ENCODE peak calls at places on chromosomes 3 and 15, in ten cellular contexts. One of them, this sample, is unnamed.

GRCh38 chr3:171753025-171753472 is 57.2 kb downstream of the PLD1 start:
- DNase-seq in esophagus muscularis mucosa: no peak
- DNase-seq in hippocampal formation: no peak
- DNase-seq in endothelial cell: no peak
- DNase-seq in activated CD8-positive, alpha-beta memory T cell treated with anti-CD3 and anti-CD28 coated beads, Interleukin-2, amount 10 ng/mL, durations not matched to agents 7 days and 5 days: no peak
- DNase-seq in HFF-Myc: no peak
- DNase-seq in iPS-NIHi11: no peak
- DNase-seq in NCI-H1436: no peak
- DNase-seq in iris pigment epithelial cell: peak; percentile 14
- DNase-seq in T-helper 9 cell: no peak
- DNase-seq in this sample: no peak

GRCh38 chr3:66428733-66429132 is 72.1 kb downstream of the LRIG1 start:
- DNase-seq in HFF-Myc: peak; percentile 96
- DNase-seq in NCI-H1436: peak; percentile 32
- DNase-seq in T-helper 9 cell: no peak
- DNase-seq in hippocampal formation: peak; percentile 41
- DNase-seq in iPS-NIHi11: no peak
- DNase-seq in iris pigment epithelial cell: peak; percentile 98
- DNase-seq in esophagus muscularis mucosa: no peak
- DNase-seq in activated CD8-positive, alpha-beta memory T cell treated with anti-CD3 and anti-CD28 coated beads, Interleukin-2, amount 10 ng/mL, durations not matched to agents 7 days and 5 days: no peak
- DNase-seq in endothelial cell: no peak
- DNase-seq in this sample: no peak

GRCh38 chr15:22978691-22979068 is 1.5 kb downstream of the CYFIP1 start:
- DNase-seq in endothelial cell: no peak
- DNase-seq in esophagus muscularis mucosa: no peak
- DNase-seq in NCI-H1436: no peak
- DNase-seq in activated CD8-positive, alpha-beta memory T cell treated with anti-CD3 and anti-CD28 coated beads, Interleukin-2, amount 10 ng/mL, durations not matched to agents 7 days and 5 days: no peak
- DNase-seq in T-helper 9 cell: no peak
- DNase-seq in HFF-Myc: no peak
- DNase-seq in iris pigment epithelial cell: no peak
- DNase-seq in iPS-NIHi11: no peak
- DNase-seq in hippocampal formation: no peak
- DNase-seq in this sample: peak; percentile 29

GRCh38 chr3:187684880-187685279 is 14.7 kb upstream of the SST start:
- DNase-seq in iris pigment epithelial cell: peak; percentile 77
- DNase-seq in HFF-Myc: no peak
- DNase-seq in T-helper 9 cell: no peak
- DNase-seq in hippocampal formation: no peak
- DNase-seq in iPS-NIHi11: no peak
- DNase-seq in esophagus muscularis mucosa: peak; percentile 39
- DNase-seq in activated CD8-positive, alpha-beta memory T cell treated with anti-CD3 and anti-CD28 coated beads, Interleukin-2, amount 10 ng/mL, durations not matched to agents 7 days and 5 days: no peak
- DNase-seq in NCI-H1436: no peak
- DNase-seq in endothelial cell: no peak
- DNase-seq in this sample: no peak

GRCh38 chr15:63233667-63234419 is 43.6 kb upstream of the APH1B start:
- DNase-seq in iris pigment epithelial cell: peak; percentile 94
- DNase-seq in NCI-H1436: no peak
- DNase-seq in hippocampal formation: no peak
- DNase-seq in iPS-NIHi11: no peak
- DNase-seq in activated CD8-positive, alpha-beta memory T cell treated with anti-CD3 and anti-CD28 coated beads, Interleukin-2, amount 10 ng/mL, durations not matched to agents 7 days and 5 days: no peak
- DNase-seq in endothelial cell: no peak
- DNase-seq in HFF-Myc: no peak
- DNase-seq in esophagus muscularis mucosa: no peak
- DNase-seq in T-helper 9 cell: no peak
- DNase-seq in this sample: no peak

GRCh38 chr3:9653565-9654248 is 4.4 kb downstream of the MTMR14 start:
- DNase-seq in esophagus muscularis mucosa: no peak
- DNase-seq in endothelial cell: no peak
- DNase-seq in T-helper 9 cell: no peak
- DNase-seq in iris pigment epithelial cell: no peak
- DNase-seq in HFF-Myc: no peak
- DNase-seq in iPS-NIHi11: no peak
- DNase-seq in hippocampal formation: no peak
- DNase-seq in activated CD8-positive, alpha-beta memory T cell treated with anti-CD3 and anti-CD28 coated beads, Interleukin-2, amount 10 ng/mL, durations not matched to agents 7 days and 5 days: no peak
- DNase-seq in NCI-H1436: no peak
- DNase-seq in this sample: no peak

GRCh38 chr15:67026171-67026967 is 39.0 kb upstream of the SMAD3 start:
- DNase-seq in hippocampal formation: no peak
- DNase-seq in NCI-H1436: no peak
- DNase-seq in T-helper 9 cell: no peak
- DNase-seq in iris pigment epithelial cell: no peak
- DNase-seq in esophagus muscularis mucosa: no peak
- DNase-seq in iPS-NIHi11: no peak
- DNase-seq in activated CD8-positive, alpha-beta memory T cell treated with anti-CD3 and anti-CD28 coated beads, Interleukin-2, amount 10 ng/mL, durations not matched to agents 7 days and 5 days: no peak
- DNase-seq in HFF-Myc: no peak
- DNase-seq in endothelial cell: no peak
- DNase-seq in this sample: no peak

GRCh38 chr15:52336530-52336929 is 40.9 kb upstream of the MYO5C start:
- DNase-seq in activated CD8-positive, alpha-beta memory T cell treated with anti-CD3 and anti-CD28 coated beads, Interleukin-2, amount 10 ng/mL, durations not matched to agents 7 days and 5 days: no peak
- DNase-seq in iPS-NIHi11: no peak
- DNase-seq in NCI-H1436: no peak
- DNase-seq in HFF-Myc: no peak
- DNase-seq in endothelial cell: no peak
- DNase-seq in iris pigment epithelial cell: no peak
- DNase-seq in T-helper 9 cell: no peak
- DNase-seq in hippocampal formation: no peak
- DNase-seq in esophagus muscularis mucosa: no peak
- DNase-seq in this sample: no peak

GRCh38 chr15:80567721-80568157 is 127.4 kb upstream of the ABHD17C start:
- DNase-seq in endothelial cell: peak; percentile 64
- DNase-seq in esophagus muscularis mucosa: no peak
- DNase-seq in iris pigment epithelial cell: peak; percentile 86
- DNase-seq in NCI-H1436: peak; percentile 42
- DNase-seq in iPS-NIHi11: peak; percentile 81
- DNase-seq in activated CD8-positive, alpha-beta memory T cell treated with anti-CD3 and anti-CD28 coated beads, Interleukin-2, amount 10 ng/mL, durations not matched to agents 7 days and 5 days: no peak
- DNase-seq in HFF-Myc: peak; percentile 73
- DNase-seq in hippocampal formation: peak; percentile 85
- DNase-seq in T-helper 9 cell: no peak
- DNase-seq in this sample: peak; percentile 50

GRCh38 chr3:186251948-186252619 is 110.0 kb downstream of the DGKG start:
- DNase-seq in NCI-H1436: no peak
- DNase-seq in T-helper 9 cell: no peak
- DNase-seq in hippocampal formation: no peak
- DNase-seq in iris pigment epithelial cell: no peak
- DNase-seq in HFF-Myc: no peak
- DNase-seq in endothelial cell: no peak
- DNase-seq in activated CD8-positive, alpha-beta memory T cell treated with anti-CD3 and anti-CD28 coated beads, Interleukin-2, amount 10 ng/mL, durations not matched to agents 7 days and 5 days: no peak
- DNase-seq in iPS-NIHi11: no peak
- DNase-seq in esophagus muscularis mucosa: no peak
- DNase-seq in this sample: no peak

GRCh38 chr15:29034151-29034550 is 148.4 kb downstream of the APBA2 start:
- DNase-seq in NCI-H1436: no peak
- DNase-seq in esophagus muscularis mucosa: peak; percentile 79
- DNase-seq in T-helper 9 cell: no peak
- DNase-seq in iPS-NIHi11: no peak
- DNase-seq in hippocampal formation: no peak
- DNase-seq in activated CD8-positive, alpha-beta memory T cell treated with anti-CD3 and anti-CD28 coated beads, Interleukin-2, amount 10 ng/mL, durations not matched to agents 7 days and 5 days: no peak
- DNase-seq in HFF-Myc: no peak
- DNase-seq in iris pigment epithelial cell: no peak
- DNase-seq in endothelial cell: no peak
- DNase-seq in this sample: no peak

GRCh38 chr3:24704496-24704895 is 209.8 kb upstream of the THRB start:
- DNase-seq in T-helper 9 cell: no peak
- DNase-seq in NCI-H1436: no peak
- DNase-seq in iPS-NIHi11: no peak
- DNase-seq in iris pigment epithelial cell: peak; percentile 68
- DNase-seq in esophagus muscularis mucosa: no peak
- DNase-seq in hippocampal formation: no peak
- DNase-seq in activated CD8-positive, alpha-beta memory T cell treated with anti-CD3 and anti-CD28 coated beads, Interleukin-2, amount 10 ng/mL, durations not matched to agents 7 days and 5 days: no peak
- DNase-seq in HFF-Myc: no peak
- DNase-seq in endothelial cell: no peak
- DNase-seq in this sample: no peak

GRCh38 chr3:159988617-159989251 is at the start of gene IL12A:
- DNase-seq in hippocampal formation: peak; percentile 44
- DNase-seq in iPS-NIHi11: peak; percentile 90
- DNase-seq in T-helper 9 cell: peak; percentile 74
- DNase-seq in activated CD8-positive, alpha-beta memory T cell treated with anti-CD3 and anti-CD28 coated beads, Interleukin-2, amount 10 ng/mL, durations not matched to agents 7 days and 5 days: peak; percentile 89
- DNase-seq in endothelial cell: peak; percentile 83
- DNase-seq in esophagus muscularis mucosa: peak; percentile 94
- DNase-seq in HFF-Myc: no peak
- DNase-seq in NCI-H1436: peak; percentile 43
- DNase-seq in iris pigment epithelial cell: peak; percentile 68
- DNase-seq in this sample: peak; percentile 80

GRCh38 chr15:70879386-70879785 is 12.8 kb downstream of the THAP10 start:
- DNase-seq in hippocampal formation: no peak
- DNase-seq in activated CD8-positive, alpha-beta memory T cell treated with anti-CD3 and anti-CD28 coated beads, Interleukin-2, amount 10 ng/mL, durations not matched to agents 7 days and 5 days: no peak
- DNase-seq in iris pigment epithelial cell: peak; percentile 58
- DNase-seq in NCI-H1436: no peak
- DNase-seq in endothelial cell: no peak
- DNase-seq in esophagus muscularis mucosa: no peak
- DNase-seq in iPS-NIHi11: no peak
- DNase-seq in HFF-Myc: no peak
- DNase-seq in T-helper 9 cell: no peak
- DNase-seq in this sample: no peak

GRCh38 chr3:194364652-194365434 is 4.7 kb downstream of the LRRC15 start:
- DNase-seq in activated CD8-positive, alpha-beta memory T cell treated with anti-CD3 and anti-CD28 coated beads, Interleukin-2, amount 10 ng/mL, durations not matched to agents 7 days and 5 days: no peak
- DNase-seq in NCI-H1436: peak; percentile 32
- DNase-seq in HFF-Myc: peak; percentile 61
- DNase-seq in iPS-NIHi11: peak; percentile 46
- DNase-seq in endothelial cell: no peak
- DNase-seq in esophagus muscularis mucosa: no peak
- DNase-seq in hippocampal formation: no peak
- DNase-seq in iris pigment epithelial cell: peak; percentile 28
- DNase-seq in T-helper 9 cell: no peak
- DNase-seq in this sample: no peak

GRCh38 chr3:49132437-49133225 is at the start of gene LAMB2:
- DNase-seq in NCI-H1436: no peak
- DNase-seq in iPS-NIHi11: peak; percentile 90
- DNase-seq in esophagus muscularis mucosa: peak; percentile 94
- DNase-seq in T-helper 9 cell: no peak
- DNase-seq in iris pigment epithelial cell: peak; percentile 72
- DNase-seq in HFF-Myc: peak; percentile 40
- DNase-seq in activated CD8-positive, alpha-beta memory T cell treated with anti-CD3 and anti-CD28 coated beads, Interleukin-2, amount 10 ng/mL, durations not matched to agents 7 days and 5 days: no peak
- DNase-seq in hippocampal formation: peak; percentile 24
- DNase-seq in endothelial cell: peak; percentile 71
- DNase-seq in this sample: peak; percentile 87

GRCh38 chr3:109825971-109826810 is 488.8 kb upstream of the DPPA4 start:
- DNase-seq in HFF-Myc: no peak
- DNase-seq in NCI-H1436: no peak
- DNase-seq in esophagus muscularis mucosa: no peak
- DNase-seq in T-helper 9 cell: no peak
- DNase-seq in hippocampal formation: peak; percentile 55
- DNase-seq in iPS-NIHi11: no peak
- DNase-seq in iris pigment epithelial cell: no peak
- DNase-seq in endothelial cell: no peak
- DNase-seq in activated CD8-positive, alpha-beta memory T cell treated with anti-CD3 and anti-CD28 coated beads, Interleukin-2, amount 10 ng/mL, durations not matched to agents 7 days and 5 days: no peak
- DNase-seq in this sample: no peak

GRCh38 chr3:37484884-37485559 is 310.6 kb upstream of the LRRFIP2 start:
- DNase-seq in iris pigment epithelial cell: no peak
- DNase-seq in HFF-Myc: no peak
- DNase-seq in endothelial cell: no peak
- DNase-seq in iPS-NIHi11: no peak
- DNase-seq in activated CD8-positive, alpha-beta memory T cell treated with anti-CD3 and anti-CD28 coated beads, Interleukin-2, amount 10 ng/mL, durations not matched to agents 7 days and 5 days: no peak
- DNase-seq in esophagus muscularis mucosa: no peak
- DNase-seq in T-helper 9 cell: no peak
- DNase-seq in hippocampal formation: no peak
- DNase-seq in NCI-H1436: no peak
- DNase-seq in this sample: no peak

GRCh38 chr15:65082303-65082958 is 5.9 kb downstream of the KBTBD13 start:
- DNase-seq in esophagus muscularis mucosa: no peak
- DNase-seq in iPS-NIHi11: peak; percentile 69
- DNase-seq in NCI-H1436: peak; percentile 5
- DNase-seq in iris pigment epithelial cell: no peak
- DNase-seq in endothelial cell: no peak
- DNase-seq in hippocampal formation: no peak
- DNase-seq in T-helper 9 cell: no peak
- DNase-seq in HFF-Myc: no peak
- DNase-seq in activated CD8-positive, alpha-beta memory T cell treated with anti-CD3 and anti-CD28 coated beads, Interleukin-2, amount 10 ng/mL, durations not matched to agents 7 days and 5 days: peak; percentile 56
- DNase-seq in this sample: no peak

GRCh38 chr3:94272030-94272429 is 209.2 kb downstream of the NSUN3 start:
- DNase-seq in NCI-H1436: no peak
- DNase-seq in hippocampal formation: no peak
- DNase-seq in T-helper 9 cell: no peak
- DNase-seq in endothelial cell: no peak
- DNase-seq in iPS-NIHi11: no peak
- DNase-seq in activated CD8-positive, alpha-beta memory T cell treated with anti-CD3 and anti-CD28 coated beads, Interleukin-2, amount 10 ng/mL, durations not matched to agents 7 days and 5 days: no peak
- DNase-seq in HFF-Myc: no peak
- DNase-seq in esophagus muscularis mucosa: no peak
- DNase-seq in iris pigment epithelial cell: no peak
- DNase-seq in this sample: no peak

GRCh38 chr15:91271565-91272153 is 171.6 kb downstream of the SV2B start:
- DNase-seq in esophagus muscularis mucosa: no peak
- DNase-seq in T-helper 9 cell: peak; percentile 44
- DNase-seq in HFF-Myc: peak; percentile 31
- DNase-seq in NCI-H1436: peak; percentile 75
- DNase-seq in iPS-NIHi11: peak; percentile 62
- DNase-seq in hippocampal formation: peak; percentile 73
- DNase-seq in iris pigment epithelial cell: peak; percentile 66
- DNase-seq in endothelial cell: peak; percentile 60
- DNase-seq in activated CD8-positive, alpha-beta memory T cell treated with anti-CD3 and anti-CD28 coated beads, Interleukin-2, amount 10 ng/mL, durations not matched to agents 7 days and 5 days: peak; percentile 69
- DNase-seq in this sample: no peak

GRCh38 chr15:68518046-68518445 is 60.7 kb upstream of the CORO2B start:
- DNase-seq in hippocampal formation: peak; percentile 20
- DNase-seq in activated CD8-positive, alpha-beta memory T cell treated with anti-CD3 and anti-CD28 coated beads, Interleukin-2, amount 10 ng/mL, durations not matched to agents 7 days and 5 days: no peak
- DNase-seq in endothelial cell: no peak
- DNase-seq in esophagus muscularis mucosa: no peak
- DNase-seq in NCI-H1436: no peak
- DNase-seq in iris pigment epithelial cell: no peak
- DNase-seq in HFF-Myc: no peak
- DNase-seq in T-helper 9 cell: no peak
- DNase-seq in iPS-NIHi11: no peak
- DNase-seq in this sample: no peak

GRCh38 chr3:127454051-127454450 is 136.5 kb downstream of the TPRA1 start:
- DNase-seq in T-helper 9 cell: no peak
- DNase-seq in HFF-Myc: no peak
- DNase-seq in iris pigment epithelial cell: no peak
- DNase-seq in activated CD8-positive, alpha-beta memory T cell treated with anti-CD3 and anti-CD28 coated beads, Interleukin-2, amount 10 ng/mL, durations not matched to agents 7 days and 5 days: no peak
- DNase-seq in iPS-NIHi11: no peak
- DNase-seq in NCI-H1436: no peak
- DNase-seq in hippocampal formation: no peak
- DNase-seq in esophagus muscularis mucosa: no peak
- DNase-seq in endothelial cell: no peak
- DNase-seq in this sample: peak; percentile 14

GRCh38 chr3:53846134-53846850 is at the start of the genes CHDH and IL17RB:
- DNase-seq in NCI-H1436: peak; percentile 19
- DNase-seq in esophagus muscularis mucosa: no peak
- DNase-seq in endothelial cell: peak; percentile 27
- DNase-seq in iPS-NIHi11: peak; percentile 85
- DNase-seq in T-helper 9 cell: no peak
- DNase-seq in hippocampal formation: peak; percentile 48
- DNase-seq in iris pigment epithelial cell: no peak
- DNase-seq in HFF-Myc: no peak
- DNase-seq in activated CD8-positive, alpha-beta memory T cell treated with anti-CD3 and anti-CD28 coated beads, Interleukin-2, amount 10 ng/mL, durations not matched to agents 7 days and 5 days: no peak
- DNase-seq in this sample: peak; percentile 92

This sample was measured in Caco-2.